ENCODE peak calls at places on chromosomes 3 and 15, in nine cellular contexts. D, W, M, I, H, X, Q, J and T are unnamed samples.

GRCh38 chr15:98428253-98428989 is 219.9 kb upstream of the IGF1R start:
- DNase-seq in D (peak), W (peak), M (no peak), I (peak), H (peak), X (peak), Q (peak), J (peak), T (peak)

GRCh38 chr15:38216763-38217162 is 35.9 kb upstream of the SPRED1 start:
- DNase-seq in D (no peak), W (no peak), M (no peak), I (no peak), H (no peak), X (peak), Q (no peak), J (no peak), T (no peak)

GRCh38 chr15:75785771-75786563 is 57.3 kb upstream of the UBE2Q2 start:
- DNase-seq in D (no peak), W (no peak), M (no peak), I (no peak), H (peak), X (peak), Q (no peak), J (no peak), T (peak)

GRCh38 chr3:127953636-127954035 is 38.6 kb downstream of the KBTBD12 start:
- DNase-seq in D (no peak), W (no peak), M (peak), I (no peak), H (no peak), X (no peak), Q (no peak), J (no peak), T (peak)

GRCh38 chr3:106401666-106402319 is 533.0 kb upstream of the CBLB start:
- DNase-seq in D (no peak), W (no peak), M (no peak), I (no peak), H (no peak), X (peak), Q (no peak), J (no peak), T (no peak)

GRCh38 chr15:57537072-57537471 is 54.6 kb upstream of the MYZAP start:
- DNase-seq in D (peak), W (peak), M (no peak), I (no peak), H (peak), X (peak), Q (no peak), J (no peak), T (peak)

GRCh38 chr3:40628984-40629383 is 104.2 kb downstream of the ZNF621 start:
- DNase-seq in D (no peak), W (no peak), M (no peak), I (no peak), H (no peak), X (no peak), Q (no peak), J (no peak), T (no peak)

GRCh38 chr3:133835418-133835743 is 29.8 kb downstream of the SRPRB start:
- DNase-seq in D (no peak), W (no peak), M (no peak), I (no peak), H (no peak), X (no peak), Q (no peak), J (no peak), T (no peak)